ENCODE peak calls at places on chromosomes 3 and 15, in eight cellular contexts. One of them, this sample, is unnamed.

GRCh38 chr3:36891651-36892268 is 53.1 kb downstream of the TRANK1 start:
- DNase-seq in fibroblast of pulmonary artery: no peak
- DNase-seq in activated T-cell treated with anti-CD3 and anti-CD28 coated beads for 4 hours: no peak
- DNase-seq in AG08396: no peak
- DNase-seq in stromal cell of bone marrow: no peak
- DNase-seq in heart left ventricle: peak
- DNase-seq in activated T-helper 1 cell treated with anti-CD3 and anti-CD28 coated beads, Interleukin-12 subunit alpha, Interleukin-12 subunit beta, Interleukin-2, Interleukin-4 antibody, amounts not matched to agents 30 ng/mL and 10 ng/mL and 1 ng/mL, durations not matched to agents 14 hours and 24 hours and 36 hours: no peak
- DNase-seq in activated naive CD8-positive, alpha-beta T cell treated with anti-CD3 and anti-CD28 coated beads, Interleukin-2, amount 50 U/mL, for 16 hours: no peak
- DNase-seq in this sample: no peak

GRCh38 chr3:39294446-39295183 is 14.8 kb upstream of the CX3CR1 start:
- DNase-seq in fibroblast of pulmonary artery: no peak
- DNase-seq in activated T-cell treated with anti-CD3 and anti-CD28 coated beads for 4 hours: no peak
- DNase-seq in AG08396: no peak
- DNase-seq in stromal cell of bone marrow: no peak
- DNase-seq in heart left ventricle: no peak
- DNase-seq in activated T-helper 1 cell treated with anti-CD3 and anti-CD28 coated beads, Interleukin-12 subunit alpha, Interleukin-12 subunit beta, Interleukin-2, Interleukin-4 antibody, amounts not matched to agents 30 ng/mL and 10 ng/mL and 1 ng/mL, durations not matched to agents 14 hours and 24 hours and 36 hours: no peak
- DNase-seq in activated naive CD8-positive, alpha-beta T cell treated with anti-CD3 and anti-CD28 coated beads, Interleukin-2, amount 50 U/mL, for 16 hours: no peak
- DNase-seq in this sample: no peak

GRCh38 chr15:25242166-25242879 is 196.5 kb downstream of the UBE3A start:
- DNase-seq in fibroblast of pulmonary artery: no peak
- DNase-seq in activated T-cell treated with anti-CD3 and anti-CD28 coated beads for 4 hours: no peak
- DNase-seq in AG08396: no peak
- DNase-seq in stromal cell of bone marrow: no peak
- DNase-seq in heart left ventricle: no peak
- DNase-seq in activated T-helper 1 cell treated with anti-CD3 and anti-CD28 coated beads, Interleukin-12 subunit alpha, Interleukin-12 subunit beta, Interleukin-2, Interleukin-4 antibody, amounts not matched to agents 30 ng/mL and 10 ng/mL and 1 ng/mL, durations not matched to agents 14 hours and 24 hours and 36 hours: no peak
- DNase-seq in activated naive CD8-positive, alpha-beta T cell treated with anti-CD3 and anti-CD28 coated beads, Interleukin-2, amount 50 U/mL, for 16 hours: no peak
- DNase-seq in this sample: no peak

GRCh38 chr3:148600902-148601765 is 96.6 kb upstream of the AGTR1 start:
- DNase-seq in fibroblast of pulmonary artery: no peak
- DNase-seq in activated T-cell treated with anti-CD3 and anti-CD28 coated beads for 4 hours: no peak
- DNase-seq in AG08396: no peak
- DNase-seq in stromal cell of bone marrow: no peak
- DNase-seq in heart left ventricle: no peak
- DNase-seq in activated T-helper 1 cell treated with anti-CD3 and anti-CD28 coated beads, Interleukin-12 subunit alpha, Interleukin-12 subunit beta, Interleukin-2, Interleukin-4 antibody, amounts not matched to agents 30 ng/mL and 10 ng/mL and 1 ng/mL, durations not matched to agents 14 hours and 24 hours and 36 hours: no peak
- DNase-seq in activated naive CD8-positive, alpha-beta T cell treated with anti-CD3 and anti-CD28 coated beads, Interleukin-2, amount 50 U/mL, for 16 hours: no peak
- DNase-seq in this sample: no peak

GRCh38 chr3:72161870-72162617 is 377.1 kb upstream of the PROK2 start:
- DNase-seq in fibroblast of pulmonary artery: no peak
- DNase-seq in activated T-cell treated with anti-CD3 and anti-CD28 coated beads for 4 hours: no peak
- DNase-seq in AG08396: no peak
- DNase-seq in stromal cell of bone marrow: no peak
- DNase-seq in heart left ventricle: no peak
- DNase-seq in activated T-helper 1 cell treated with anti-CD3 and anti-CD28 coated beads, Interleukin-12 subunit alpha, Interleukin-12 subunit beta, Interleukin-2, Interleukin-4 antibody, amounts not matched to agents 30 ng/mL and 10 ng/mL and 1 ng/mL, durations not matched to agents 14 hours and 24 hours and 36 hours: no peak
- DNase-seq in activated naive CD8-positive, alpha-beta T cell treated with anti-CD3 and anti-CD28 coated beads, Interleukin-2, amount 50 U/mL, for 16 hours: no peak
- DNase-seq in this sample: no peak

GRCh38 chr15:66931768-66932633 is 133.4 kb upstream of the SMAD3 start:
- DNase-seq in fibroblast of pulmonary artery: peak
- DNase-seq in activated T-cell treated with anti-CD3 and anti-CD28 coated beads for 4 hours: no peak
- DNase-seq in AG08396: peak
- DNase-seq in stromal cell of bone marrow: no peak
- DNase-seq in heart left ventricle: no peak
- DNase-seq in activated T-helper 1 cell treated with anti-CD3 and anti-CD28 coated beads, Interleukin-12 subunit alpha, Interleukin-12 subunit beta, Interleukin-2, Interleukin-4 antibody, amounts not matched to agents 30 ng/mL and 10 ng/mL and 1 ng/mL, durations not matched to agents 14 hours and 24 hours and 36 hours: no peak
- DNase-seq in activated naive CD8-positive, alpha-beta T cell treated with anti-CD3 and anti-CD28 coated beads, Interleukin-2, amount 50 U/mL, for 16 hours: no peak
- DNase-seq in this sample: no peak

GRCh38 chr3:194773216-194773615 is 87.5 kb downstream of the FAM43A start:
- DNase-seq in fibroblast of pulmonary artery: peak
- DNase-seq in activated T-cell treated with anti-CD3 and anti-CD28 coated beads for 4 hours: no peak
- DNase-seq in AG08396: no peak
- DNase-seq in stromal cell of bone marrow: peak
- DNase-seq in heart left ventricle: peak
- DNase-seq in activated T-helper 1 cell treated with anti-CD3 and anti-CD28 coated beads, Interleukin-12 subunit alpha, Interleukin-12 subunit beta, Interleukin-2, Interleukin-4 antibody, amounts not matched to agents 30 ng/mL and 10 ng/mL and 1 ng/mL, durations not matched to agents 14 hours and 24 hours and 36 hours: no peak
- DNase-seq in activated naive CD8-positive, alpha-beta T cell treated with anti-CD3 and anti-CD28 coated beads, Interleukin-2, amount 50 U/mL, for 16 hours: no peak
- DNase-seq in this sample: no peak

GRCh38 chr3:10464068-10464434 is 41.3 kb downstream of the ATP2B2 start:
- DNase-seq in fibroblast of pulmonary artery: no peak
- DNase-seq in activated T-cell treated with anti-CD3 and anti-CD28 coated beads for 4 hours: no peak
- DNase-seq in AG08396: no peak
- DNase-seq in stromal cell of bone marrow: no peak
- DNase-seq in heart left ventricle: no peak
- DNase-seq in activated T-helper 1 cell treated with anti-CD3 and anti-CD28 coated beads, Interleukin-12 subunit alpha, Interleukin-12 subunit beta, Interleukin-2, Interleukin-4 antibody, amounts not matched to agents 30 ng/mL and 10 ng/mL and 1 ng/mL, durations not matched to agents 14 hours and 24 hours and 36 hours: no peak
- DNase-seq in activated naive CD8-positive, alpha-beta T cell treated with anti-CD3 and anti-CD28 coated beads, Interleukin-2, amount 50 U/mL, for 16 hours: no peak
- DNase-seq in this sample: no peak

GRCh38 chr3:52682016-52682415 is 3.7 kb downstream of the PBRM1 start:
- DNase-seq in fibroblast of pulmonary artery: peak
- DNase-seq in activated T-cell treated with anti-CD3 and anti-CD28 coated beads for 4 hours: no peak
- DNase-seq in AG08396: peak
- DNase-seq in stromal cell of bone marrow: peak
- DNase-seq in heart left ventricle: no peak
- DNase-seq in activated T-helper 1 cell treated with anti-CD3 and anti-CD28 coated beads, Interleukin-12 subunit alpha, Interleukin-12 subunit beta, Interleukin-2, Interleukin-4 antibody, amounts not matched to agents 30 ng/mL and 10 ng/mL and 1 ng/mL, durations not matched to agents 14 hours and 24 hours and 36 hours: no peak
- DNase-seq in activated naive CD8-positive, alpha-beta T cell treated with anti-CD3 and anti-CD28 coated beads, Interleukin-2, amount 50 U/mL, for 16 hours: no peak
- DNase-seq in this sample: peak

GRCh38 chr3:45573591-45573990 is 21.0 kb upstream of the LIMD1 start:
- DNase-seq in fibroblast of pulmonary artery: no peak
- DNase-seq in activated T-cell treated with anti-CD3 and anti-CD28 coated beads for 4 hours: no peak
- DNase-seq in AG08396: no peak
- DNase-seq in stromal cell of bone marrow: no peak
- DNase-seq in heart left ventricle: no peak
- DNase-seq in activated T-helper 1 cell treated with anti-CD3 and anti-CD28 coated beads, Interleukin-12 subunit alpha, Interleukin-12 subunit beta, Interleukin-2, Interleukin-4 antibody, amounts not matched to agents 30 ng/mL and 10 ng/mL and 1 ng/mL, durations not matched to agents 14 hours and 24 hours and 36 hours: no peak
- DNase-seq in activated naive CD8-positive, alpha-beta T cell treated with anti-CD3 and anti-CD28 coated beads, Interleukin-2, amount 50 U/mL, for 16 hours: no peak
- DNase-seq in this sample: no peak

GRCh38 chr15:84823580-84823878 is 6.4 kb downstream of the ALPK3 start:
- DNase-seq in fibroblast of pulmonary artery: no peak
- DNase-seq in activated T-cell treated with anti-CD3 and anti-CD28 coated beads for 4 hours: no peak
- DNase-seq in AG08396: no peak
- DNase-seq in stromal cell of bone marrow: no peak
- DNase-seq in heart left ventricle: no peak
- DNase-seq in activated T-helper 1 cell treated with anti-CD3 and anti-CD28 coated beads, Interleukin-12 subunit alpha, Interleukin-12 subunit beta, Interleukin-2, Interleukin-4 antibody, amounts not matched to agents 30 ng/mL and 10 ng/mL and 1 ng/mL, durations not matched to agents 14 hours and 24 hours and 36 hours: no peak
- DNase-seq in activated naive CD8-positive, alpha-beta T cell treated with anti-CD3 and anti-CD28 coated beads, Interleukin-2, amount 50 U/mL, for 16 hours: no peak
- DNase-seq in this sample: no peak

GRCh38 chr15:36133686-36134085 is 445.7 kb upstream of the CDIN1 start:
- DNase-seq in fibroblast of pulmonary artery: peak
- DNase-seq in activated T-cell treated with anti-CD3 and anti-CD28 coated beads for 4 hours: no peak
- DNase-seq in AG08396: no peak
- DNase-seq in stromal cell of bone marrow: no peak
- DNase-seq in heart left ventricle: no peak
- DNase-seq in activated T-helper 1 cell treated with anti-CD3 and anti-CD28 coated beads, Interleukin-12 subunit alpha, Interleukin-12 subunit beta, Interleukin-2, Interleukin-4 antibody, amounts not matched to agents 30 ng/mL and 10 ng/mL and 1 ng/mL, durations not matched to agents 14 hours and 24 hours and 36 hours: no peak
- DNase-seq in activated naive CD8-positive, alpha-beta T cell treated with anti-CD3 and anti-CD28 coated beads, Interleukin-2, amount 50 U/mL, for 16 hours: no peak
- DNase-seq in this sample: no peak

GRCh38 chr15:40155270-40155910 is 5.5 kb upstream of the BUB1B start:
- DNase-seq in fibroblast of pulmonary artery: no peak
- DNase-seq in activated T-cell treated with anti-CD3 and anti-CD28 coated beads for 4 hours: no peak
- DNase-seq in AG08396: no peak
- DNase-seq in stromal cell of bone marrow: no peak
- DNase-seq in heart left ventricle: no peak
- DNase-seq in activated T-helper 1 cell treated with anti-CD3 and anti-CD28 coated beads, Interleukin-12 subunit alpha, Interleukin-12 subunit beta, Interleukin-2, Interleukin-4 antibody, amounts not matched to agents 30 ng/mL and 10 ng/mL and 1 ng/mL, durations not matched to agents 14 hours and 24 hours and 36 hours: no peak
- DNase-seq in activated naive CD8-positive, alpha-beta T cell treated with anti-CD3 and anti-CD28 coated beads, Interleukin-2, amount 50 U/mL, for 16 hours: no peak
- DNase-seq in this sample: no peak

GRCh38 chr15:55710286-55710685 is 32.7 kb downstream of the PRTG start:
- DNase-seq in fibroblast of pulmonary artery: no peak
- DNase-seq in activated T-cell treated with anti-CD3 and anti-CD28 coated beads for 4 hours: no peak
- DNase-seq in AG08396: no peak
- DNase-seq in stromal cell of bone marrow: peak
- DNase-seq in heart left ventricle: no peak
- DNase-seq in activated T-helper 1 cell treated with anti-CD3 and anti-CD28 coated beads, Interleukin-12 subunit alpha, Interleukin-12 subunit beta, Interleukin-2, Interleukin-4 antibody, amounts not matched to agents 30 ng/mL and 10 ng/mL and 1 ng/mL, durations not matched to agents 14 hours and 24 hours and 36 hours: no peak
- DNase-seq in activated naive CD8-positive, alpha-beta T cell treated with anti-CD3 and anti-CD28 coated beads, Interleukin-2, amount 50 U/mL, for 16 hours: no peak
- DNase-seq in this sample: no peak

GRCh38 chr15:64247906-64248541 is 85.2 kb upstream of the PPIB start:
- DNase-seq in fibroblast of pulmonary artery: peak
- DNase-seq in activated T-cell treated with anti-CD3 and anti-CD28 coated beads for 4 hours: no peak
- DNase-seq in AG08396: peak
- DNase-seq in stromal cell of bone marrow: peak
- DNase-seq in heart left ventricle: no peak
- DNase-seq in activated T-helper 1 cell treated with anti-CD3 and anti-CD28 coated beads, Interleukin-12 subunit alpha, Interleukin-12 subunit beta, Interleukin-2, Interleukin-4 antibody, amounts not matched to agents 30 ng/mL and 10 ng/mL and 1 ng/mL, durations not matched to agents 14 hours and 24 hours and 36 hours: peak
- DNase-seq in activated naive CD8-positive, alpha-beta T cell treated with anti-CD3 and anti-CD28 coated beads, Interleukin-2, amount 50 U/mL, for 16 hours: no peak
- DNase-seq in this sample: no peak

GRCh38 chr3:43959498-43960447 is 269.0 kb downstream of the ABHD5 start:
- DNase-seq in fibroblast of pulmonary artery: no peak
- DNase-seq in activated T-cell treated with anti-CD3 and anti-CD28 coated beads for 4 hours: no peak
- DNase-seq in AG08396: no peak
- DNase-seq in stromal cell of bone marrow: no peak
- DNase-seq in heart left ventricle: no peak
- DNase-seq in activated T-helper 1 cell treated with anti-CD3 and anti-CD28 coated beads, Interleukin-12 subunit alpha, Interleukin-12 subunit beta, Interleukin-2, Interleukin-4 antibody, amounts not matched to agents 30 ng/mL and 10 ng/mL and 1 ng/mL, durations not matched to agents 14 hours and 24 hours and 36 hours: no peak
- DNase-seq in activated naive CD8-positive, alpha-beta T cell treated with anti-CD3 and anti-CD28 coated beads, Interleukin-2, amount 50 U/mL, for 16 hours: no peak
- DNase-seq in this sample: no peak

GRCh38 chr3:73493543-73494314 is 131.0 kb downstream of the PDZRN3 start:
- DNase-seq in fibroblast of pulmonary artery: peak
- DNase-seq in activated T-cell treated with anti-CD3 and anti-CD28 coated beads for 4 hours: no peak
- DNase-seq in AG08396: peak
- DNase-seq in stromal cell of bone marrow: peak
- DNase-seq in heart left ventricle: no peak
- DNase-seq in activated T-helper 1 cell treated with anti-CD3 and anti-CD28 coated beads, Interleukin-12 subunit alpha, Interleukin-12 subunit beta, Interleukin-2, Interleukin-4 antibody, amounts not matched to agents 30 ng/mL and 10 ng/mL and 1 ng/mL, durations not matched to agents 14 hours and 24 hours and 36 hours: no peak
- DNase-seq in activated naive CD8-positive, alpha-beta T cell treated with anti-CD3 and anti-CD28 coated beads, Interleukin-2, amount 50 U/mL, for 16 hours: no peak
- DNase-seq in this sample: no peak

GRCh38 chr15:69604050-69604378 is 151.4 kb downstream of the RPLP1 start:
- DNase-seq in fibroblast of pulmonary artery: no peak
- DNase-seq in activated T-cell treated with anti-CD3 and anti-CD28 coated beads for 4 hours: no peak
- DNase-seq in AG08396: no peak
- DNase-seq in stromal cell of bone marrow: no peak
- DNase-seq in heart left ventricle: no peak
- DNase-seq in activated T-helper 1 cell treated with anti-CD3 and anti-CD28 coated beads, Interleukin-12 subunit alpha, Interleukin-12 subunit beta, Interleukin-2, Interleukin-4 antibody, amounts not matched to agents 30 ng/mL and 10 ng/mL and 1 ng/mL, durations not matched to agents 14 hours and 24 hours and 36 hours: no peak
- DNase-seq in activated naive CD8-positive, alpha-beta T cell treated with anti-CD3 and anti-CD28 coated beads, Interleukin-2, amount 50 U/mL, for 16 hours: no peak
- DNase-seq in this sample: peak

GRCh38 chr15:85763157-85763556 is 31.6 kb downstream of the KLHL25 start:
- DNase-seq in fibroblast of pulmonary artery: no peak
- DNase-seq in activated T-cell treated with anti-CD3 and anti-CD28 coated beads for 4 hours: no peak
- DNase-seq in AG08396: peak
- DNase-seq in stromal cell of bone marrow: no peak
- DNase-seq in heart left ventricle: peak
- DNase-seq in activated T-helper 1 cell treated with anti-CD3 and anti-CD28 coated beads, Interleukin-12 subunit alpha, Interleukin-12 subunit beta, Interleukin-2, Interleukin-4 antibody, amounts not matched to agents 30 ng/mL and 10 ng/mL and 1 ng/mL, durations not matched to agents 14 hours and 24 hours and 36 hours: no peak
- DNase-seq in activated naive CD8-positive, alpha-beta T cell treated with anti-CD3 and anti-CD28 coated beads, Interleukin-2, amount 50 U/mL, for 16 hours: no peak
- DNase-seq in this sample: no peak

GRCh38 chr3:46090161-46090591 is 62.9 kb upstream of the XCR1 start:
- DNase-seq in fibroblast of pulmonary artery: no peak
- DNase-seq in activated T-cell treated with anti-CD3 and anti-CD28 coated beads for 4 hours: no peak
- DNase-seq in AG08396: no peak
- DNase-seq in stromal cell of bone marrow: no peak
- DNase-seq in heart left ventricle: no peak
- DNase-seq in activated T-helper 1 cell treated with anti-CD3 and anti-CD28 coated beads, Interleukin-12 subunit alpha, Interleukin-12 subunit beta, Interleukin-2, Interleukin-4 antibody, amounts not matched to agents 30 ng/mL and 10 ng/mL and 1 ng/mL, durations not matched to agents 14 hours and 24 hours and 36 hours: no peak
- DNase-seq in activated naive CD8-positive, alpha-beta T cell treated with anti-CD3 and anti-CD28 coated beads, Interleukin-2, amount 50 U/mL, for 16 hours: no peak
- DNase-seq in this sample: no peak

GRCh38 chr3:118544458-118544857 is 490.2 kb downstream of the IGSF11 start:
- DNase-seq in fibroblast of pulmonary artery: no peak
- DNase-seq in activated T-cell treated with anti-CD3 and anti-CD28 coated beads for 4 hours: no peak
- DNase-seq in AG08396: no peak
- DNase-seq in stromal cell of bone marrow: no peak
- DNase-seq in heart left ventricle: no peak
- DNase-seq in activated T-helper 1 cell treated with anti-CD3 and anti-CD28 coated beads, Interleukin-12 subunit alpha, Interleukin-12 subunit beta, Interleukin-2, Interleukin-4 antibody, amounts not matched to agents 30 ng/mL and 10 ng/mL and 1 ng/mL, durations not matched to agents 14 hours and 24 hours and 36 hours: no peak
- DNase-seq in activated naive CD8-positive, alpha-beta T cell treated with anti-CD3 and anti-CD28 coated beads, Interleukin-2, amount 50 U/mL, for 16 hours: no peak
- DNase-seq in this sample: no peak

GRCh38 chr15:42775431-42775830 is 38.5 kb upstream of the CDAN1 start:
- DNase-seq in fibroblast of pulmonary artery: no peak
- DNase-seq in activated T-cell treated with anti-CD3 and anti-CD28 coated beads for 4 hours: no peak
- DNase-seq in AG08396: no peak
- DNase-seq in stromal cell of bone marrow: no peak
- DNase-seq in heart left ventricle: no peak
- DNase-seq in activated T-helper 1 cell treated with anti-CD3 and anti-CD28 coated beads, Interleukin-12 subunit alpha, Interleukin-12 subunit beta, Interleukin-2, Interleukin-4 antibody, amounts not matched to agents 30 ng/mL and 10 ng/mL and 1 ng/mL, durations not matched to agents 14 hours and 24 hours and 36 hours: no peak
- DNase-seq in activated naive CD8-positive, alpha-beta T cell treated with anti-CD3 and anti-CD28 coated beads, Interleukin-2, amount 50 U/mL, for 16 hours: no peak
- DNase-seq in this sample: no peak

GRCh38 chr15:51842852-51843737 is 13.6 kb downstream of the TMOD3 start:
- DNase-seq in fibroblast of pulmonary artery: peak
- DNase-seq in activated T-cell treated with anti-CD3 and anti-CD28 coated beads for 4 hours: no peak
- DNase-seq in AG08396: no peak
- DNase-seq in stromal cell of bone marrow: no peak
- DNase-seq in heart left ventricle: no peak
- DNase-seq in activated T-helper 1 cell treated with anti-CD3 and anti-CD28 coated beads, Interleukin-12 subunit alpha, Interleukin-12 subunit beta, Interleukin-2, Interleukin-4 antibody, amounts not matched to agents 30 ng/mL and 10 ng/mL and 1 ng/mL, durations not matched to agents 14 hours and 24 hours and 36 hours: no peak
- DNase-seq in activated naive CD8-positive, alpha-beta T cell treated with anti-CD3 and anti-CD28 coated beads, Interleukin-2, amount 50 U/mL, for 16 hours: no peak
- DNase-seq in this sample: no peak

This sample was measured in GDM1.